ENCODE peak calls at places on chromosomes 11 and 22, in ten cellular contexts. C is occipital lobe; Y is endodermal cell; L is hepatocyte; D is activated CD8-positive, alpha-beta memory T cell treated with anti-CD3 and anti-CD28 coated beads, Interleukin-2, amount 50 U/mL, for 48 hours; E is anterior cingulate cortex; P is EH; V is HCEC 1CT; G is HTR-8/SVneo; N is NCI-H1930. T is an unnamed sample.

GRCh38 chr11:124297921-124298320 is 15.8 kb downstream of the OR8D1 start:
- DNase-seq in L (no peak), D (no peak), N (no peak), E (no peak), C (no peak), Y (no peak), V (peak; percentile 68), P (no peak), G (no peak), T (no peak)

GRCh38 chr11:66848671-66849500 is 5.6 kb downstream of the RCE1 start:
- DNase-seq in G (no peak), D (peak; percentile 48), V (no peak), N (no peak), Y (peak; percentile 40), C (no peak), L (no peak), P (no peak), E (no peak), T (no peak)

GRCh38 chr11:134226806-134227325 is 2.4 kb downstream of the VPS26B start:
- DNase-seq in G (no peak), C (no peak), P (peak; percentile 51), N (no peak), V (no peak), Y (no peak), L (no peak), D (no peak), E (no peak), T (no peak)

GRCh38 chr11:95415837-95416288 is 184.9 kb upstream of the SESN3 start:
- DNase-seq in G (no peak), N (no peak), E (no peak), P (no peak), Y (no peak), L (peak; percentile 20), D (no peak), V (no peak), C (no peak), T (no peak)

GRCh38 chr11:92482502-92482901 is 257.9 kb downstream of the FAT3 start:
- DNase-seq in Y (peak; percentile 50), N (no peak), C (no peak), P (no peak), L (no peak), D (no peak), E (no peak), G (no peak), V (no peak), T (no peak)

GRCh38 chr11:82771781-82772180 is 38.1 kb upstream of the FAM181B start:
- DNase-seq in P (no peak), G (no peak), Y (no peak), L (no peak), N (no peak), V (no peak), D (no peak), E (no peak), C (no peak), T (no peak)

GRCh38 chr11:66113132-66113856 is 43.2 kb downstream of the PACS1 start:
- DNase-seq in V (peak; percentile 87), C (no peak), G (peak; percentile 73), P (peak; percentile 86), Y (no peak), D (no peak), L (peak; percentile 65), N (no peak), E (no peak), T (no peak)

GRCh38 chr11:114416441-114416928 is 16.0 kb downstream of the RBM7 start:
- DNase-seq in Y (no peak), L (no peak), D (no peak), G (no peak), N (no peak), C (no peak), P (peak; percentile 67), V (peak; percentile 11), E (no peak), T (no peak)

GRCh38 chr22:48315415-48316244 is 1512.0 kb downstream of the BRD1 start:
- DNase-seq in D (no peak), V (no peak), P (no peak), N (no peak), Y (peak; percentile 38), G (no peak), L (no peak), E (no peak), C (no peak), T (no peak)

GRCh38 chr11:61619827-61620226 is 39.0 kb upstream of the SYT7 start:
- DNase-seq in N (no peak), V (no peak), C (no peak), G (no peak), Y (no peak), D (no peak), L (no peak), E (no peak), P (no peak), T (no peak)

GRCh38 chr11:102762414-102762813 is 18.0 kb downstream of the MMP10 start:
- DNase-seq in N (no peak), E (no peak), P (peak; percentile 61), L (no peak), Y (no peak), G (no peak), V (peak; percentile 63), D (no peak), C (no peak), T (no peak)

GRCh38 chr11:66745356-66746235 is 16.6 kb upstream of the SPTBN2 start:
- DNase-seq in P (no peak), D (peak; percentile 76), Y (no peak), L (peak; percentile 66), C (no peak), G (peak; percentile 31), V (no peak), E (no peak), N (no peak), T (peak; percentile 72)

GRCh38 chr11:18463439-18463838 is 7.8 kb downstream of the LDHAL6A start:
- DNase-seq in C (no peak), L (no peak), N (no peak), Y (no peak), E (no peak), P (no peak), D (no peak), V (no peak), G (no peak), T (no peak)

GRCh38 chr11:43868852-43869567 is 11.6 kb upstream of the ALKBH3 start:
- DNase-seq in L (peak; percentile 38), V (peak; percentile 80), C (no peak), G (peak; percentile 11), Y (no peak), D (no peak), N (no peak), P (peak; percentile 82), E (no peak), T (no peak)

GRCh38 chr11:8356731-8357504 is 93.2 kb upstream of the LMO1 start:
- DNase-seq in N (no peak), C (peak; percentile 42), P (peak; percentile 10), D (no peak), V (no peak), E (peak; percentile 41), G (no peak), Y (no peak), L (no peak), T (no peak)

GRCh38 chr11:60926500-60926899 is 2.2 kb downstream of the TMEM132A start:
- DNase-seq in G (no peak), Y (no peak), C (no peak), N (no peak), L (no peak), D (no peak), P (no peak), V (no peak), E (no peak), T (no peak)

GRCh38 chr22:32421484-32421883 is 9.4 kb upstream of the RTCB start:
- DNase-seq in N (no peak), G (no peak), D (no peak), P (no peak), Y (no peak), C (no peak), L (no peak), E (no peak), V (no peak), T (no peak)

T was measured in ELF-1.